ENCODE peak calls at places on chromosomes 1 and 21, in ten cellular contexts. One of them, this sample, is unnamed.

GRCh38 chr1:7749126-7749525 is 22.0 kb upstream of the VAMP3 start:
- DNase-seq in left ventricle myocardium inferior: no peak
- DNase-seq in suprapubic skin: no peak
- DNase-seq in A673: no peak
- DNase-seq in brain microvascular endothelial cell: no peak
- DNase-seq in epithelial cell of esophagus: no peak
- DNase-seq in GM23338: no peak
- DNase-seq in psoas muscle: no peak
- DNase-seq in HL-60: no peak
- DNase-seq in fibroblast of lung: no peak
- DNase-seq in this sample: no peak

GRCh38 chr1:177976596-177976995 is 6.7 kb upstream of the SEC16B start:
- DNase-seq in A673: no peak
- DNase-seq in brain microvascular endothelial cell: no peak
- DNase-seq in left ventricle myocardium inferior: no peak
- DNase-seq in psoas muscle: no peak
- DNase-seq in suprapubic skin: no peak
- DNase-seq in HL-60: no peak
- DNase-seq in GM23338: no peak
- DNase-seq in epithelial cell of esophagus: peak; percentile 29
- DNase-seq in fibroblast of lung: no peak
- DNase-seq in this sample: no peak

GRCh38 chr1:245133995-245134715 is 20.6 kb upstream of the KIF26B start:
- DNase-seq in GM23338: no peak
- DNase-seq in brain microvascular endothelial cell: no peak
- DNase-seq in left ventricle myocardium inferior: peak; percentile 63
- DNase-seq in psoas muscle: no peak
- DNase-seq in suprapubic skin: peak; percentile 43
- DNase-seq in HL-60: no peak
- DNase-seq in epithelial cell of esophagus: no peak
- DNase-seq in A673: no peak
- DNase-seq in fibroblast of lung: no peak
- DNase-seq in this sample: peak; percentile 85

GRCh38 chr21:37443683-37444082 is 77.1 kb downstream of the DYRK1A start:
- DNase-seq in epithelial cell of esophagus: no peak
- DNase-seq in psoas muscle: no peak
- DNase-seq in fibroblast of lung: no peak
- DNase-seq in suprapubic skin: no peak
- DNase-seq in left ventricle myocardium inferior: no peak
- DNase-seq in GM23338: no peak
- DNase-seq in A673: peak; percentile 32
- DNase-seq in brain microvascular endothelial cell: no peak
- DNase-seq in HL-60: no peak
- DNase-seq in this sample: no peak

GRCh38 chr21:36135391-36136094 is 664 bp downstream of the CBR3 start:
- DNase-seq in fibroblast of lung: peak; percentile 78
- DNase-seq in left ventricle myocardium inferior: peak; percentile 83
- DNase-seq in brain microvascular endothelial cell: peak; percentile 74
- DNase-seq in GM23338: peak; percentile 83
- DNase-seq in HL-60: peak; percentile 63
- DNase-seq in epithelial cell of esophagus: peak; percentile 86
- DNase-seq in A673: peak; percentile 94
- DNase-seq in suprapubic skin: peak; percentile 87
- DNase-seq in psoas muscle: peak; percentile 88
- DNase-seq in this sample: peak; percentile 79

GRCh38 chr1:165695011-165695410 is 3.4 kb downstream of the ALDH9A1 start:
- DNase-seq in GM23338: no peak
- DNase-seq in fibroblast of lung: no peak
- DNase-seq in psoas muscle: no peak
- DNase-seq in left ventricle myocardium inferior: no peak
- DNase-seq in suprapubic skin: no peak
- DNase-seq in epithelial cell of esophagus: no peak
- DNase-seq in HL-60: no peak
- DNase-seq in A673: no peak
- DNase-seq in brain microvascular endothelial cell: no peak
- DNase-seq in this sample: no peak

GRCh38 chr1:200351826-200352549 is 57.8 kb downstream of the ZNF281 start:
- DNase-seq in epithelial cell of esophagus: peak; percentile 58
- DNase-seq in A673: no peak
- DNase-seq in fibroblast of lung: peak; percentile 99
- DNase-seq in psoas muscle: no peak
- DNase-seq in HL-60: no peak
- DNase-seq in left ventricle myocardium inferior: no peak
- DNase-seq in suprapubic skin: no peak
- DNase-seq in brain microvascular endothelial cell: peak; percentile 95
- DNase-seq in GM23338: no peak
- DNase-seq in this sample: no peak

GRCh38 chr1:161739865-161740566 is 9.6 kb upstream of the DUSP12 start:
- DNase-seq in fibroblast of lung: no peak
- DNase-seq in suprapubic skin: no peak
- DNase-seq in epithelial cell of esophagus: no peak
- DNase-seq in left ventricle myocardium inferior: no peak
- DNase-seq in A673: no peak
- DNase-seq in psoas muscle: no peak
- DNase-seq in GM23338: no peak
- DNase-seq in brain microvascular endothelial cell: no peak
- DNase-seq in HL-60: no peak
- DNase-seq in this sample: no peak

GRCh38 chr21:37008705-37009104 is 2.2 kb downstream of the RIPPLY3 start:
- DNase-seq in epithelial cell of esophagus: no peak
- DNase-seq in A673: peak; percentile 16
- DNase-seq in suprapubic skin: no peak
- DNase-seq in left ventricle myocardium inferior: no peak
- DNase-seq in HL-60: no peak
- DNase-seq in psoas muscle: no peak
- DNase-seq in fibroblast of lung: no peak
- DNase-seq in brain microvascular endothelial cell: no peak
- DNase-seq in GM23338: peak; percentile 35
- DNase-seq in this sample: no peak

GRCh38 chr1:112544011-112544688 is 35.4 kb downstream of the WNT2B start:
- DNase-seq in left ventricle myocardium inferior: no peak
- DNase-seq in epithelial cell of esophagus: peak; percentile 91
- DNase-seq in psoas muscle: no peak
- DNase-seq in A673: peak; percentile 54
- DNase-seq in HL-60: no peak
- DNase-seq in GM23338: no peak
- DNase-seq in suprapubic skin: no peak
- DNase-seq in fibroblast of lung: peak; percentile 96
- DNase-seq in brain microvascular endothelial cell: peak; percentile 91
- DNase-seq in this sample: no peak

GRCh38 chr1:23732363-23733224 is 10.7 kb upstream of the ELOA start:
- DNase-seq in GM23338: no peak
- DNase-seq in fibroblast of lung: peak; percentile 33
- DNase-seq in left ventricle myocardium inferior: no peak
- DNase-seq in psoas muscle: no peak
- DNase-seq in brain microvascular endothelial cell: no peak
- DNase-seq in A673: no peak
- DNase-seq in suprapubic skin: no peak
- DNase-seq in HL-60: no peak
- DNase-seq in epithelial cell of esophagus: peak; percentile 43
- DNase-seq in this sample: no peak

GRCh38 chr1:160636076-160636475 is 10.8 kb downstream of the SLAMF1 start:
- DNase-seq in fibroblast of lung: no peak
- DNase-seq in brain microvascular endothelial cell: no peak
- DNase-seq in HL-60: no peak
- DNase-seq in left ventricle myocardium inferior: no peak
- DNase-seq in epithelial cell of esophagus: no peak
- DNase-seq in A673: no peak
- DNase-seq in GM23338: no peak
- DNase-seq in psoas muscle: no peak
- DNase-seq in suprapubic skin: no peak
- DNase-seq in this sample: no peak

GRCh38 chr1:1038694-1039093 is 18.8 kb downstream of the AGRN start:
- DNase-seq in left ventricle myocardium inferior: no peak
- DNase-seq in A673: no peak
- DNase-seq in epithelial cell of esophagus: no peak
- DNase-seq in suprapubic skin: no peak
- DNase-seq in fibroblast of lung: no peak
- DNase-seq in brain microvascular endothelial cell: no peak
- DNase-seq in GM23338: no peak
- DNase-seq in HL-60: no peak
- DNase-seq in psoas muscle: no peak
- DNase-seq in this sample: no peak

GRCh38 chr1:1039145-1039910 is 19.4 kb downstream of the AGRN start:
- DNase-seq in fibroblast of lung: no peak
- DNase-seq in epithelial cell of esophagus: no peak
- DNase-seq in HL-60: no peak
- DNase-seq in suprapubic skin: no peak
- DNase-seq in A673: no peak
- DNase-seq in GM23338: no peak
- DNase-seq in brain microvascular endothelial cell: no peak
- DNase-seq in psoas muscle: no peak
- DNase-seq in left ventricle myocardium inferior: no peak
- DNase-seq in this sample: no peak

GRCh38 chr1:1041092-1041503 is 21.2 kb downstream of the AGRN start:
- DNase-seq in psoas muscle: no peak
- DNase-seq in suprapubic skin: no peak
- DNase-seq in A673: no peak
- DNase-seq in brain microvascular endothelial cell: no peak
- DNase-seq in left ventricle myocardium inferior: no peak
- DNase-seq in fibroblast of lung: no peak
- DNase-seq in GM23338: peak; percentile 85
- DNase-seq in epithelial cell of esophagus: no peak
- DNase-seq in HL-60: no peak
- DNase-seq in this sample: no peak

GRCh38 chr1:1041873-1042272 is 22.0 kb downstream of the AGRN start:
- DNase-seq in brain microvascular endothelial cell: no peak
- DNase-seq in suprapubic skin: no peak
- DNase-seq in left ventricle myocardium inferior: no peak
- DNase-seq in A673: no peak
- DNase-seq in HL-60: no peak
- DNase-seq in epithelial cell of esophagus: no peak
- DNase-seq in GM23338: no peak
- DNase-seq in psoas muscle: no peak
- DNase-seq in fibroblast of lung: no peak
- DNase-seq in this sample: no peak

GRCh38 chr1:1040004-1040991 is 20.4 kb downstream of the AGRN start:
- DNase-seq in fibroblast of lung: peak; percentile 88
- DNase-seq in epithelial cell of esophagus: peak; percentile 93
- DNase-seq in psoas muscle: peak; percentile 84
- DNase-seq in A673: peak; percentile 94
- DNase-seq in GM23338: peak; percentile 93
- DNase-seq in brain microvascular endothelial cell: peak; percentile 65
- DNase-seq in suprapubic skin: no peak
- DNase-seq in HL-60: peak; percentile 84
- DNase-seq in left ventricle myocardium inferior: peak; percentile 69
- DNase-seq in this sample: peak; percentile 65
- TF ChIP-seq CTCF in fibroblast of lung: peak; percentile 4
- TF ChIP-seq CTCF in epithelial cell of esophagus: no peak
- TF ChIP-seq CTCF in psoas muscle: no peak
- TF ChIP-seq CTCF in A673: peak; percentile 21
- TF ChIP-seq CTCF in GM23338: peak; percentile 11
- TF ChIP-seq CTCF in brain microvascular endothelial cell: peak; percentile 14
- TF ChIP-seq CTCF in suprapubic skin: no peak
- TF ChIP-seq CTCF in HL-60: no peak
- TF ChIP-seq CTCF in left ventricle myocardium inferior: no peak
- TF ChIP-seq CTCF in this sample: no peak

GRCh38 chr1:238377280-238377919 is 486.7 kb upstream of the ZP4 start:
- DNase-seq in suprapubic skin: no peak
- DNase-seq in psoas muscle: no peak
- DNase-seq in brain microvascular endothelial cell: no peak
- DNase-seq in HL-60: no peak
- DNase-seq in fibroblast of lung: no peak
- DNase-seq in GM23338: peak; percentile 61
- DNase-seq in A673: no peak
- DNase-seq in epithelial cell of esophagus: no peak
- DNase-seq in left ventricle myocardium inferior: no peak
- DNase-seq in this sample: no peak
- TF ChIP-seq CTCF in suprapubic skin: no peak
- TF ChIP-seq CTCF in psoas muscle: no peak
- TF ChIP-seq CTCF in brain microvascular endothelial cell: no peak
- TF ChIP-seq CTCF in HL-60: no peak
- TF ChIP-seq CTCF in fibroblast of lung: no peak
- TF ChIP-seq CTCF in GM23338: peak; percentile 5
- TF ChIP-seq CTCF in A673: no peak
- TF ChIP-seq CTCF in epithelial cell of esophagus: no peak
- TF ChIP-seq CTCF in left ventricle myocardium inferior: no peak
- TF ChIP-seq CTCF in this sample: no peak

DNA sequence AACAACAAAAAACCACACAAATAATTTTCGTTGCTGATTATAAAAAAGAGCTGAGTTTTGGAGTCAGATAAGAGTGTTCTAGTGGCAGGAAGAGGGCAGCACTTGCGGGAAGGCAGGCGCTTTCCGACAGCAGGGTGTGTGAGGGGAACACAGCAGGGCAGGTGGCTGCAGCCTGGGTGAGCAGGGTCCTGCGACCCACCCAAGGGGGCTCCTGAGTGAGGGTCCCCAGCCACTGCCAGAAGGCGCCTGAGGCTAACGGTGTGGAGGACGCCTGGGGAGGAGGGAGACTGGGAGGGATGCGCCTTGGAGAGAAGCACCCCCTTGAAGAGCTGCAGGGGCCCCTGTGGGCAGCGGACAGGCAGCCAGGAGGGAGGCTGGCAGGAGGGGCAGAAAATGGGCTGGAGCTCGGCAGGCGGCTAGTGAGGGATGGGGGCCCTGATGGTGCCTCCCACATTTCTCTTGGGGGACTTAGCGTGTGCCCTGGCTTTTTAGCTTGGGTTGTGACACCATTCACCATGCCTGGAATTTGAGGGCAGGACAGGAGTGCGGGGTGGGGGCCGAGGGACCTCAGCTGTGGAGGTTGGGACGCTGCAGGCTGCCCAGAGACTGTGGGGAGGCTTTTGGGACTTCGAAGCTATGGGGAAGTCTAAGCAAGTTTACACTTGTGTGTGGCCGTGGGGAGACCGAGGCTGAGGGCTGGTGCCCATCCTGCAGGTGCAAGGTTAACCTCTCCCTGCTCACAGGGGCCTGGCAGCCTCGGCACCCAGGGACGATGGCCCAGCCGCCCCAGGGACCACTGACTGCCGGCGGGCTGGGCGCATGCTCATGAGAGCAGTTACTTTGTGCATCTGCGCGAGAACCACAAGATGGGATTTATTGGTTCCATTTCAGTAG is 111.4 kb downstream of the SIK1 start:
- DNase-seq in left ventricle myocardium inferior: no peak
- DNase-seq in fibroblast of lung: no peak
- DNase-seq in epithelial cell of esophagus: no peak
- DNase-seq in HL-60: no peak
- DNase-seq in A673: no peak
- DNase-seq in brain microvascular endothelial cell: no peak
- DNase-seq in GM23338: no peak
- DNase-seq in suprapubic skin: no peak
- DNase-seq in psoas muscle: peak; percentile 28
- DNase-seq in this sample: no peak
- TF ChIP-seq CTCF in left ventricle myocardium inferior: no peak
- TF ChIP-seq CTCF in fibroblast of lung: no peak
- TF ChIP-seq CTCF in epithelial cell of esophagus: no peak
- TF ChIP-seq CTCF in HL-60: no peak
- TF ChIP-seq CTCF in A673: peak; percentile 21
- TF ChIP-seq CTCF in brain microvascular endothelial cell: peak; percentile 34
- TF ChIP-seq CTCF in GM23338: peak; percentile 46
- TF ChIP-seq CTCF in suprapubic skin: no peak
- TF ChIP-seq CTCF in psoas muscle: no peak
- TF ChIP-seq CTCF in this sample: no peak

DNA sequence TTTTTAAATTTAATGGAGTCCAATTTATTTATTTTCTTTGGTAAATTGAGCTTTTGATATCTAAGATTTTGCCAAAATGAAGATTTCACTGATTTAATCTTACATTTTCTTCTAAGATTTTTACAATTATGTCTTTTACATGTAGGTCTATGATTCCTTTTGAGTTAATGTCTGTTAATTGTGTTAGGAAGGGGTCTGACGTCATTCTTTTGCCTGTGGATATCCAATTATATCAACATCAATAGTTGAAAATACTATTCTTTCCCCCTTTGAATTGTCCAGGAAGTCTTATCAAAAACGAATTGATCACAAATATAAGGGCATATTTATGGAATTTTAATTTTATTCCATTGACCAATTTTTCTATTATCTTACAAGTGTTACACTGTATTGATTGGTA is 1258.8 kb upstream of the B3GALT2 start:
- DNase-seq in psoas muscle: no peak
- DNase-seq in fibroblast of lung: no peak
- DNase-seq in HL-60: no peak
- DNase-seq in suprapubic skin: no peak
- DNase-seq in epithelial cell of esophagus: no peak
- DNase-seq in A673: no peak
- DNase-seq in GM23338: no peak
- DNase-seq in brain microvascular endothelial cell: no peak
- DNase-seq in left ventricle myocardium inferior: no peak
- DNase-seq in this sample: no peak
- TF ChIP-seq CTCF in psoas muscle: no peak
- TF ChIP-seq CTCF in fibroblast of lung: no peak
- TF ChIP-seq CTCF in HL-60: no peak
- TF ChIP-seq CTCF in suprapubic skin: no peak
- TF ChIP-seq CTCF in epithelial cell of esophagus: no peak
- TF ChIP-seq CTCF in A673: no peak
- TF ChIP-seq CTCF in GM23338: no peak
- TF ChIP-seq CTCF in brain microvascular endothelial cell: no peak
- TF ChIP-seq CTCF in left ventricle myocardium inferior: no peak
- TF ChIP-seq CTCF in this sample: no peak

This sample was measured in heart left ventricle.